ENCODE peak calls at places on chromosome 1, in four cellular contexts. Q is cardiac muscle cell, C is HEK293T, D is NCI-H146. X is an unnamed sample.

GRCh38 chr1:12748778-12749355 is 2.9 kb downstream of the CFAP107 start:
- DNase-seq in Q (no peak), C (no peak), D (no peak), X (no peak)

GRCh38 chr1:89545264-89546038 is 20.8 kb downstream of the LRRC8B start:
- DNase-seq in Q (peak; percentile 72), C (no peak), D (no peak), X (no peak)

GRCh38 chr1:111725192-111725591 is 14.0 kb downstream of the INKA2 start:
- DNase-seq in Q (no peak), C (no peak), D (no peak), X (no peak)

GRCh38 chr1:43067856-43068751 is 104.0 kb downstream of the EBNA1BP2 start:
- DNase-seq in Q (no peak), C (peak; percentile 28), D (peak; percentile 49), X (peak; percentile 6)

GRCh38 chr1:5481889-5482288 is 510.3 kb downstream of the NPHP4 start:
- DNase-seq in Q (no peak), C (peak; percentile 26), D (no peak), X (no peak)

GRCh38 chr1:235917267-235917811 is 50.6 kb upstream of the LYST start:
- DNase-seq in Q (peak; percentile 98), C (no peak), D (no peak), X (peak; percentile 54)

GRCh38 chr1:69451196-69451595 is 116.5 kb upstream of the LRRC7 start:
- DNase-seq in Q (no peak), C (no peak), D (no peak), X (no peak)

GRCh38 chr1:1777510-1777909 is 760 bp downstream of the NADK start:
- DNase-seq in Q (peak; percentile 51), C (no peak), D (peak; percentile 3), X (no peak)

GRCh38 chr1:218164930-218165686 is 120.0 kb upstream of the RRP15 start:
- DNase-seq in Q (peak; percentile 9), C (peak; percentile 50), D (peak; percentile 40), X (no peak)

GRCh38 chr1:67855944-67856343 is 22.7 kb upstream of the GNG12 start:
- DNase-seq in Q (peak; percentile 26), C (no peak), D (peak; percentile 53), X (no peak)

GRCh38 chr1:175152006-175152652 is 40.4 kb downstream of the KIAA0040 start:
- DNase-seq in Q (peak; percentile 51), C (peak; percentile 76), D (peak; percentile 38), X (peak; percentile 51)

GRCh38 chr1:64043328-64043727 is 160.1 kb upstream of the UBE2U start:
- DNase-seq in Q (peak; percentile 38), C (no peak), D (no peak), X (no peak)

GRCh38 chr1:39230261-39231190 is 26.0 kb downstream of the MACF1 start:
- DNase-seq in Q (peak; percentile 6), C (no peak), D (no peak), X (peak; percentile 5)

GRCh38 chr1:205930698-205931330 is 12.4 kb downstream of the SLC26A9 start:
- DNase-seq in Q (peak; percentile 84), C (no peak), D (no peak), X (no peak)

GRCh38 chr1:26744075-26744958 is 43.4 kb upstream of the PIGV start:
- DNase-seq in Q (peak; percentile 91), C (no peak), D (peak; percentile 15), X (peak; percentile 60)

GRCh38 chr1:225762444-225762843 is 15.2 kb upstream of the SRP9 start:
- DNase-seq in Q (peak; percentile 32), C (no peak), D (peak; percentile 24), X (no peak)

GRCh38 chr1:155079487-155080249 is 1.0 kb downstream of the EFNA3 start:
- DNase-seq in Q (no peak), C (no peak), D (no peak), X (no peak)

GRCh38 chr1:28646040-28646439 is 2.4 kb upstream of the RNU11 start:
- DNase-seq in Q (peak; percentile 19), C (no peak), D (no peak), X (no peak)

GRCh38 chr1:32828341-32828740 is 10.9 kb downstream of the S100PBP start:
- DNase-seq in Q (peak; percentile 30), C (peak; percentile 38), D (no peak), X (no peak)